ENCODE peak calls at places on chromosomes 12 and 14, in six cellular contexts. One of them, this sample, is unnamed.

GRCh38 chr14:73245401-73246325 is 8.4 kb downstream of the PAPLN start:
- DNase-seq in tibial nerve: no peak
- DNase-seq in transverse colon: peak; percentile 65
- DNase-seq in esophagus squamous epithelium: no peak
- DNase-seq in uterus: no peak
- DNase-seq in upper lobe of left lung: peak; percentile 92
- DNase-seq in this sample: peak; percentile 92

GRCh38 chr12:92745874-92746553 is 43.2 kb downstream of the PLEKHG7 start:
- DNase-seq in tibial nerve: peak; percentile 44
- DNase-seq in upper lobe of left lung: no peak
- DNase-seq in transverse colon: peak; percentile 29
- DNase-seq in uterus: peak; percentile 80
- DNase-seq in esophagus squamous epithelium: no peak
- DNase-seq in this sample: peak; percentile 78

GRCh38 chr12:116196752-116197718 is 80.5 kb downstream of the MED13L start:
- DNase-seq in tibial nerve: no peak
- DNase-seq in upper lobe of left lung: no peak
- DNase-seq in transverse colon: no peak
- DNase-seq in uterus: no peak
- DNase-seq in esophagus squamous epithelium: no peak
- DNase-seq in this sample: no peak

GRCh38 chr14:103071544-103072251 is 12.3 kb upstream of the LBHD2 start:
- DNase-seq in esophagus squamous epithelium: no peak
- DNase-seq in tibial nerve: no peak
- DNase-seq in upper lobe of left lung: peak; percentile 90
- DNase-seq in transverse colon: peak; percentile 64
- DNase-seq in uterus: no peak
- DNase-seq in this sample: no peak

GRCh38 chr12:107349008-107349747 is 255.8 kb upstream of the CRY1 start:
- DNase-seq in upper lobe of left lung: no peak
- DNase-seq in esophagus squamous epithelium: no peak
- DNase-seq in tibial nerve: peak; percentile 34
- DNase-seq in transverse colon: peak; percentile 69
- DNase-seq in uterus: no peak
- DNase-seq in this sample: no peak

GRCh38 chr12:14901228-14901562 is 15.5 kb upstream of the MGP start:
- DNase-seq in uterus: no peak
- DNase-seq in tibial nerve: no peak
- DNase-seq in upper lobe of left lung: no peak
- DNase-seq in transverse colon: no peak
- DNase-seq in esophagus squamous epithelium: no peak
- DNase-seq in this sample: no peak

GRCh38 chr14:70655110-70655826 is 13.6 kb downstream of the TTC9 start:
- DNase-seq in transverse colon: peak; percentile 68
- DNase-seq in tibial nerve: no peak
- DNase-seq in uterus: no peak
- DNase-seq in upper lobe of left lung: no peak
- DNase-seq in esophagus squamous epithelium: peak; percentile 11
- DNase-seq in this sample: no peak

GRCh38 chr12:132585177-132585576 is 25.2 kb downstream of the LRCOL1 start:
- DNase-seq in esophagus squamous epithelium: no peak
- DNase-seq in tibial nerve: no peak
- DNase-seq in uterus: no peak
- DNase-seq in upper lobe of left lung: peak; percentile 70
- DNase-seq in transverse colon: no peak
- DNase-seq in this sample: no peak

GRCh38 chr14:102454711-102455110 is 54.9 kb downstream of the ANKRD9 start:
- DNase-seq in uterus: no peak
- DNase-seq in tibial nerve: no peak
- DNase-seq in upper lobe of left lung: no peak
- DNase-seq in transverse colon: no peak
- DNase-seq in esophagus squamous epithelium: no peak
- DNase-seq in this sample: no peak

GRCh38 chr12:131415781-131416180 is 295.1 kb upstream of the SFSWAP start:
- DNase-seq in upper lobe of left lung: no peak
- DNase-seq in tibial nerve: no peak
- DNase-seq in uterus: no peak
- DNase-seq in esophagus squamous epithelium: no peak
- DNase-seq in transverse colon: no peak
- DNase-seq in this sample: no peak

GRCh38 chr14:31968107-31968810 is 108.8 kb upstream of the ARHGAP5 start:
- DNase-seq in esophagus squamous epithelium: no peak
- DNase-seq in uterus: no peak
- DNase-seq in transverse colon: no peak
- DNase-seq in tibial nerve: no peak
- DNase-seq in upper lobe of left lung: no peak
- DNase-seq in this sample: no peak

GRCh38 chr12:203462-204260 is 10.3 kb downstream of the SLC6A12 start:
- DNase-seq in upper lobe of left lung: peak; percentile 90
- DNase-seq in esophagus squamous epithelium: no peak
- DNase-seq in uterus: peak; percentile 31
- DNase-seq in tibial nerve: no peak
- DNase-seq in transverse colon: no peak
- DNase-seq in this sample: no peak

GRCh38 chr14:81144811-81145598 is 75.8 kb downstream of the GTF2A1 start:
- DNase-seq in tibial nerve: no peak
- DNase-seq in esophagus squamous epithelium: no peak
- DNase-seq in transverse colon: no peak
- DNase-seq in uterus: no peak
- DNase-seq in upper lobe of left lung: no peak
- DNase-seq in this sample: no peak

GRCh38 chr12:62347922-62348650 is 87.9 kb downstream of the USP15 start:
- DNase-seq in uterus: no peak
- DNase-seq in upper lobe of left lung: no peak
- DNase-seq in tibial nerve: no peak
- DNase-seq in transverse colon: no peak
- DNase-seq in esophagus squamous epithelium: no peak
- DNase-seq in this sample: no peak

GRCh38 chr12:131076791-131077747 is 123.4 kb downstream of the ADGRD1 start:
- DNase-seq in transverse colon: no peak
- DNase-seq in upper lobe of left lung: no peak
- DNase-seq in esophagus squamous epithelium: no peak
- DNase-seq in uterus: no peak
- DNase-seq in tibial nerve: no peak
- DNase-seq in this sample: no peak

GRCh38 chr12:130764073-130764472 is 48.0 kb upstream of the RIMBP2 start:
- DNase-seq in tibial nerve: no peak
- DNase-seq in uterus: no peak
- DNase-seq in esophagus squamous epithelium: no peak
- DNase-seq in upper lobe of left lung: no peak
- DNase-seq in transverse colon: no peak
- DNase-seq in this sample: no peak

GRCh38 chr12:30753761-30754382 is 879 bp downstream of the CAPRIN2 start:
- DNase-seq in uterus: no peak
- DNase-seq in esophagus squamous epithelium: no peak
- DNase-seq in tibial nerve: no peak
- DNase-seq in transverse colon: no peak
- DNase-seq in upper lobe of left lung: no peak
- DNase-seq in this sample: no peak

GRCh38 chr12:25322918-25323773 is 72.4 kb upstream of the KRAS start:
- DNase-seq in tibial nerve: no peak
- DNase-seq in esophagus squamous epithelium: no peak
- DNase-seq in upper lobe of left lung: no peak
- DNase-seq in uterus: no peak
- DNase-seq in transverse colon: no peak
- DNase-seq in this sample: no peak

GRCh38 chr14:93285048-93285447 is 47.8 kb downstream of the BTBD7 start:
- DNase-seq in tibial nerve: no peak
- DNase-seq in transverse colon: no peak
- DNase-seq in upper lobe of left lung: no peak
- DNase-seq in esophagus squamous epithelium: no peak
- DNase-seq in uterus: no peak
- DNase-seq in this sample: no peak

GRCh38 chr12:55072093-55072492 is 52.3 kb downstream of the NEUROD4 start:
- DNase-seq in upper lobe of left lung: peak; percentile 36
- DNase-seq in esophagus squamous epithelium: no peak
- DNase-seq in uterus: no peak
- DNase-seq in transverse colon: peak; percentile 32
- DNase-seq in tibial nerve: no peak
- DNase-seq in this sample: peak; percentile 15

GRCh38 chr14:77099425-77100167 is 1.5 kb downstream of the CIPC start:
- DNase-seq in transverse colon: no peak
- DNase-seq in esophagus squamous epithelium: no peak
- DNase-seq in tibial nerve: no peak
- DNase-seq in upper lobe of left lung: no peak
- DNase-seq in uterus: no peak
- DNase-seq in this sample: no peak

GRCh38 chr12:59600174-59600573 is 4.3 kb downstream of the SLC16A7 start:
- DNase-seq in uterus: no peak
- DNase-seq in upper lobe of left lung: no peak
- DNase-seq in transverse colon: no peak
- DNase-seq in tibial nerve: no peak
- DNase-seq in esophagus squamous epithelium: no peak
- DNase-seq in this sample: no peak

GRCh38 chr12:59595557-59596231 is at the start of gene SLC16A7:
- DNase-seq in uterus: peak; percentile 91
- DNase-seq in esophagus squamous epithelium: peak; percentile 32
- DNase-seq in transverse colon: peak; percentile 83
- DNase-seq in tibial nerve: peak; percentile 67
- DNase-seq in upper lobe of left lung: peak; percentile 96
- DNase-seq in this sample: peak; percentile 97

GRCh38 chr12:59595097-59595496 is 732 bp upstream of the SLC16A7 start:
- DNase-seq in upper lobe of left lung: no peak
- DNase-seq in uterus: no peak
- DNase-seq in esophagus squamous epithelium: no peak
- DNase-seq in transverse colon: no peak
- DNase-seq in tibial nerve: no peak
- DNase-seq in this sample: no peak

DNA sequence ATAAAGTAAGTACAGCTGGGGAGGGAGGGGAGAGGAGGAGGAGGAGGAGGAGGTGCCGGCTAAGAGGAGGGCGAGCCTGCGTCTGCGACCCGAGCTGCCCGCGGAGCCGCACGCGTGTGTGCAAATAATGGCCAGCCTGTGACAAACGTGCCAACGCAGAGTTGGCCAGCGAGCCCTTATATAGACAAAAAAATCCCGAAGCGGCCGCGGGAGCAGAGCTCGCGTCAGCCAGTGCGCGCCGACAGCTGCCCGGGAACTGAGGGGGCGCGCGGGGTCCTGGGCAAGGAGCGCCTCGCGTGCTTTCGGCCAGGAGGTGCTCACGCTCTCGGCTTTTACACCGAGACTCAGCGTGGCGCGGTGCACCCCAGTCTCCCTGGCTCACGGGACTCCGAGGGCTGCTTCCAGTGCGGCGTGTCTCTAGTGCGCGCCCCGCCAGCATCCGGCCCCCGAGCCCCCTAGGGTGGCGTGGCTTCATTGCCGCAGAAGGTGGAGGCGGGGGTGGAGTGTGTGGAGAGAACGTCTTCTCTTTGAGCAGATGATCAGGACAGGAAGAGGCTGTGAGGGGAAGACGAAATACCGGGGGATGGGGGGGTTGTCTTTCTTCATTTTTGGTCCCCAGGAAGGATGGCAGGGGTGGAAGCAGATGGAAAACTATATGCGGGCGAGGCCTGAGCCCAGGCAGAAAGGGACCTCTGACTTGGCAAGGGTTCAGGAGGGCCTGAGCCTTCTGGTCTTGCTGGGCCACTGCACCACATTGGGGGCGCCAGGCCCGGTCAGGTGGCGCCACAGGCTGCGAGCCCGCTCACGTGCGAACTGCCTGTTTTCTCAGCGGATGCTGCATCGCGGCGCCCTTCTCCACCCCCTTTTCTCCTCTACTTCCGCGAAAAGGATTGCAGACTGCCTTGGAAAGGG is 659 bp downstream of the SLC16A7 start:
- DNase-seq in esophagus squamous epithelium: peak; percentile 12
- DNase-seq in upper lobe of left lung: peak; percentile 91
- DNase-seq in uterus: peak; percentile 81
- DNase-seq in tibial nerve: peak; percentile 67
- DNase-seq in transverse colon: peak; percentile 76
- DNase-seq in this sample: peak; percentile 82
- TF ChIP-seq POLR2A in esophagus squamous epithelium: peak; percentile 42
- TF ChIP-seq POLR2A in upper lobe of left lung: peak; percentile 21
- TF ChIP-seq POLR2A in uterus: peak; percentile 48
- TF ChIP-seq POLR2A in tibial nerve: no peak
- TF ChIP-seq POLR2A in transverse colon: peak; percentile 38
- TF ChIP-seq POLR2A in this sample: no peak

GRCh38 chr12:6921996-6922935 is 5.5 kb upstream of the ATN1 start:
- DNase-seq in tibial nerve: no peak
- DNase-seq in upper lobe of left lung: no peak
- DNase-seq in uterus: no peak
- DNase-seq in transverse colon: peak; percentile 41
- DNase-seq in esophagus squamous epithelium: no peak
- DNase-seq in this sample: no peak
- TF ChIP-seq CTCF in tibial nerve: no peak
- TF ChIP-seq CTCF in upper lobe of left lung: no peak
- TF ChIP-seq CTCF in uterus: no peak
- TF ChIP-seq CTCF in transverse colon: no peak
- TF ChIP-seq CTCF in esophagus squamous epithelium: no peak
- TF ChIP-seq CTCF in this sample: no peak

DNA sequence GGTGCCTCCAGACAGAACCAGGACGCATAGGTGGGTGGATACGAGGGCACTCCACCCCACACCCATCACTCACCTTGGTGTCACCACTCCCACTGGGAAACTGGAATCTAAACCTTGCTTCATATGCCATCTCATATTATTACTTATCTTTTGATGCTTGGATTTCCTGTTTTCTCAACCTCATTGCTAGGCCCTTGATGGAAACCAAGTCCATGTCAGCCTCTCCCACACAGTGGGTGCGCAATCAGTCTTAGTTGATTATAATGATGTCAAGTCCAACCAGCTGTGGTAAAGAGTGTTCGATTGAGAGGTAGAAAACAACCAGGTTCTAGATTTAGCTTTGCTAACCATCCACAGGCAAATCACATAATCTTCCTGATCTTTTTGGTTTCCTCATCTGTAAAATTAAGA is 584 bp upstream of the DDHD1 start:
- DNase-seq in esophagus squamous epithelium: no peak
- DNase-seq in tibial nerve: no peak
- DNase-seq in upper lobe of left lung: no peak
- DNase-seq in uterus: no peak
- DNase-seq in transverse colon: no peak
- DNase-seq in this sample: no peak
- H3K4me3 ChIP-seq in esophagus squamous epithelium: peak overlapping the region; percentile 72
- H3K4me3 ChIP-seq in tibial nerve: peak overlapping the region; percentile 21
- H3K4me3 ChIP-seq in upper lobe of left lung: peak overlapping the region; percentile 82
- H3K4me3 ChIP-seq in uterus: peak overlapping the region; percentile 78
- H3K4me3 ChIP-seq in transverse colon: peak overlapping the region; percentile 86
- H3K4me3 ChIP-seq in this sample: no peak overlapping the region

DNA sequence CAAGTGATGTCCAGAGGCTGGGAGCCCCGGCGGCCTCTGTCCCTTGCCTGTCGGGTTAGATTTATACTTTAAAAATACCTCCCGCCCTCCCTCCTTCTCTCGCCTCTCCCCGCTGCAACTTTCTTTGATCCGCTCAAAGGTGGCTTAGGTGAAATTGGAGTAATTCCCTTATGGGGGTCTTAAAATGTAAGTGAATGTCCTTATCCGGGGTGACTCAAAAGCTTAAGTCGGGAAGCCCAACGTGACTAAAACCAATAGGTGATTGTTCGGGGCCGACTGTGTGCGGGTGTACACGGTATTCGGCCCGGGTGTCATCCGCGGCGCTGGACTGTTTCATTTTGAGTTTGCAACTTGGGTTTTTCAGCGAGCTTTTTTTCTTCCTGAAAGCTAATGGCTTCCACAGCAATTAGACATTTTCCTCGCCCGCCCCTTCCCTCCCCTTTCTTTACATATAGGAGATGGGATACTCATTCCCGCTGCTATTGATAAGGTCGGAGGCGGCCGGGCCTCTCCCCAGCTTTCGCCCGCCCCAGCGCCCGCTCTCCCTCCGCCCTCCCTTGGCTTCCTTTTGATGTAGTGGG is 2.0 kb upstream of the CCND2 start:
- DNase-seq in uterus: no peak
- DNase-seq in esophagus squamous epithelium: no peak
- DNase-seq in upper lobe of left lung: peak; percentile 89
- DNase-seq in tibial nerve: no peak
- DNase-seq in transverse colon: no peak
- DNase-seq in this sample: peak; percentile 90
- TF ChIP-seq POLR2A in uterus: no peak
- TF ChIP-seq POLR2A in esophagus squamous epithelium: peak; percentile 46
- TF ChIP-seq POLR2A in upper lobe of left lung: no peak
- TF ChIP-seq POLR2A in tibial nerve: peak; percentile 61
- TF ChIP-seq POLR2A in transverse colon: peak; percentile 63
- TF ChIP-seq POLR2A in this sample: no peak

This sample was measured in lower leg skin.